ENCODE peak calls at places on chromosome X, in six cellular contexts. One of them, this sample, is unnamed.

GRCh38 chrX:19563327-19563726 is 48.0 kb upstream of the MAP3K15 start:
- DNase-seq in DMS 273 treated with DMSO at 0.1 percent for 48 hours: no peak
- DNase-seq in GM04504: no peak
- DNase-seq in NCI-H1436: no peak
- DNase-seq in neural crest cell: no peak
- DNase-seq in activated CD4-positive, alpha-beta T cell treated with anti-CD3 and anti-CD28 coated beads for 24 hours: no peak
- DNase-seq in this sample: no peak

GRCh38 chrX:48958635-48959094 is 1.3 kb upstream of the OTUD5 start:
- DNase-seq in DMS 273 treated with DMSO at 0.1 percent for 48 hours: no peak
- DNase-seq in NCI-H1436: no peak
- DNase-seq in activated CD4-positive, alpha-beta T cell treated with anti-CD3 and anti-CD28 coated beads for 24 hours: no peak
- DNase-seq in neural crest cell: no peak
- DNase-seq in GM04504: peak
- DNase-seq in this sample: peak

GRCh38 chrX:63855896-63856295 is 70.9 kb upstream of the ARHGEF9 start:
- DNase-seq in activated CD4-positive, alpha-beta T cell treated with anti-CD3 and anti-CD28 coated beads for 24 hours: no peak
- DNase-seq in DMS 273 treated with DMSO at 0.1 percent for 48 hours: no peak
- DNase-seq in neural crest cell: no peak
- DNase-seq in NCI-H1436: no peak
- DNase-seq in GM04504: peak
- DNase-seq in this sample: no peak

GRCh38 chrX:57586360-57586759 is 5.5 kb upstream of the ZXDB start:
- DNase-seq in activated CD4-positive, alpha-beta T cell treated with anti-CD3 and anti-CD28 coated beads for 24 hours: no peak
- DNase-seq in GM04504: no peak
- DNase-seq in neural crest cell: no peak
- DNase-seq in DMS 273 treated with DMSO at 0.1 percent for 48 hours: no peak
- DNase-seq in NCI-H1436: no peak
- DNase-seq in this sample: no peak

GRCh38 chrX:48883729-48884128 is 13.8 kb downstream of the TIMM17B start:
- DNase-seq in GM04504: no peak
- DNase-seq in NCI-H1436: no peak
- DNase-seq in activated CD4-positive, alpha-beta T cell treated with anti-CD3 and anti-CD28 coated beads for 24 hours: no peak
- DNase-seq in neural crest cell: no peak
- DNase-seq in DMS 273 treated with DMSO at 0.1 percent for 48 hours: no peak
- DNase-seq in this sample: no peak

GRCh38 chrX:124194209-124194608 is 138.3 kb upstream of the TEX13D start:
- DNase-seq in activated CD4-positive, alpha-beta T cell treated with anti-CD3 and anti-CD28 coated beads for 24 hours: no peak
- DNase-seq in GM04504: no peak
- DNase-seq in NCI-H1436: no peak
- DNase-seq in neural crest cell: no peak
- DNase-seq in DMS 273 treated with DMSO at 0.1 percent for 48 hours: no peak
- DNase-seq in this sample: no peak

GRCh38 chrX:53186363-53186762 is 38.6 kb downstream of the KDM5C start:
- DNase-seq in NCI-H1436: no peak
- DNase-seq in neural crest cell: no peak
- DNase-seq in GM04504: no peak
- DNase-seq in activated CD4-positive, alpha-beta T cell treated with anti-CD3 and anti-CD28 coated beads for 24 hours: peak
- DNase-seq in DMS 273 treated with DMSO at 0.1 percent for 48 hours: no peak
- DNase-seq in this sample: no peak

GRCh38 chrX:44954562-44954961 is 81.6 kb downstream of the KDM6A start:
- DNase-seq in neural crest cell: no peak
- DNase-seq in DMS 273 treated with DMSO at 0.1 percent for 48 hours: no peak
- DNase-seq in GM04504: no peak
- DNase-seq in NCI-H1436: no peak
- DNase-seq in activated CD4-positive, alpha-beta T cell treated with anti-CD3 and anti-CD28 coated beads for 24 hours: no peak
- DNase-seq in this sample: no peak

GRCh38 chrX:10507181-10507580 is 113.2 kb downstream of the MID1 start:
- DNase-seq in GM04504: no peak
- DNase-seq in neural crest cell: no peak
- DNase-seq in activated CD4-positive, alpha-beta T cell treated with anti-CD3 and anti-CD28 coated beads for 24 hours: no peak
- DNase-seq in DMS 273 treated with DMSO at 0.1 percent for 48 hours: no peak
- DNase-seq in NCI-H1436: no peak
- DNase-seq in this sample: no peak

GRCh38 chrX:122517781-122518180 is 666.3 kb upstream of the GRIA3 start:
- DNase-seq in neural crest cell: no peak
- DNase-seq in NCI-H1436: no peak
- DNase-seq in activated CD4-positive, alpha-beta T cell treated with anti-CD3 and anti-CD28 coated beads for 24 hours: no peak
- DNase-seq in DMS 273 treated with DMSO at 0.1 percent for 48 hours: no peak
- DNase-seq in GM04504: no peak
- DNase-seq in this sample: no peak

GRCh38 chrX:131746491-131746968 is 202.7 kb downstream of the OR13H1 start:
- DNase-seq in DMS 273 treated with DMSO at 0.1 percent for 48 hours: peak
- DNase-seq in neural crest cell: no peak
- DNase-seq in NCI-H1436: peak
- DNase-seq in activated CD4-positive, alpha-beta T cell treated with anti-CD3 and anti-CD28 coated beads for 24 hours: peak
- DNase-seq in GM04504: peak
- DNase-seq in this sample: no peak

GRCh38 chrX:34810364-34810763 is 132.2 kb upstream of the FAM47B start:
- DNase-seq in activated CD4-positive, alpha-beta T cell treated with anti-CD3 and anti-CD28 coated beads for 24 hours: no peak
- DNase-seq in neural crest cell: no peak
- DNase-seq in DMS 273 treated with DMSO at 0.1 percent for 48 hours: no peak
- DNase-seq in NCI-H1436: no peak
- DNase-seq in GM04504: no peak
- DNase-seq in this sample: no peak

GRCh38 chrX:112786076-112786475 is 54.6 kb downstream of the AMOT start:
- DNase-seq in DMS 273 treated with DMSO at 0.1 percent for 48 hours: no peak
- DNase-seq in NCI-H1436: no peak
- DNase-seq in GM04504: no peak
- DNase-seq in activated CD4-positive, alpha-beta T cell treated with anti-CD3 and anti-CD28 coated beads for 24 hours: no peak
- DNase-seq in neural crest cell: no peak
- DNase-seq in this sample: no peak

GRCh38 chrX:2439613-2440012 is 61.2 kb downstream of the DHRSX start:
- DNase-seq in activated CD4-positive, alpha-beta T cell treated with anti-CD3 and anti-CD28 coated beads for 24 hours: no peak
- DNase-seq in GM04504: no peak
- DNase-seq in neural crest cell: no peak
- DNase-seq in NCI-H1436: no peak
- DNase-seq in DMS 273 treated with DMSO at 0.1 percent for 48 hours: no peak
- DNase-seq in this sample: no peak